ENCODE peak calls at places on chromosomes 1 and 21, in four cellular contexts. One of them, this sample, is unnamed.

GRCh38 chr1:41102208-41102607 is 80.7 kb upstream of the SLFNL1 start:
- DNase-seq in mesendoderm: no peak
- DNase-seq in H9: no peak
- DNase-seq in IMR-90: peak
- DNase-seq in this sample: no peak

GRCh38 chr1:205376739-205377138 is 20.0 kb upstream of the KLHDC8A start:
- DNase-seq in H9: no peak
- DNase-seq in mesendoderm: peak
- DNase-seq in IMR-90: no peak
- DNase-seq in this sample: no peak

GRCh38 chr21:17454315-17455027 is 58.4 kb upstream of the CXADR start:
- DNase-seq in H9: peak
- DNase-seq in mesendoderm: peak
- DNase-seq in IMR-90: peak
- DNase-seq in this sample: peak

GRCh38 chr1:12458571-12458970 is 159.4 kb downstream of the DHRS3 start:
- DNase-seq in H9: no peak
- DNase-seq in mesendoderm: no peak
- DNase-seq in IMR-90: no peak
- DNase-seq in this sample: no peak

GRCh38 chr1:31571340-31572295 is 4.7 kb upstream of the TINAGL1 start:
- DNase-seq in H9: no peak
- DNase-seq in IMR-90: no peak
- DNase-seq in mesendoderm: no peak
- DNase-seq in this sample: peak

GRCh38 chr1:91697322-91698260 is 188.4 kb downstream of the TGFBR3 start:
- DNase-seq in IMR-90: peak
- DNase-seq in mesendoderm: no peak
- DNase-seq in H9: no peak
- DNase-seq in this sample: no peak

GRCh38 chr1:42456754-42457089 is 379 bp downstream of the PPCS start:
- DNase-seq in IMR-90: peak
- DNase-seq in H9: peak
- DNase-seq in mesendoderm: peak
- DNase-seq in this sample: peak

GRCh38 chr1:11341881-11342552 is 69.0 kb downstream of the UBIAD1 start:
- DNase-seq in H9: no peak
- DNase-seq in IMR-90: peak
- DNase-seq in mesendoderm: no peak
- DNase-seq in this sample: no peak

GRCh38 chr21:45534591-45535331 is 7.5 kb downstream of the SLC19A1 start:
- DNase-seq in IMR-90: no peak
- DNase-seq in mesendoderm: no peak
- DNase-seq in H9: no peak
- DNase-seq in this sample: peak

GRCh38 chr1:154923695-154924094 is 12.8 kb downstream of the PMVK start:
- DNase-seq in H9: no peak
- DNase-seq in mesendoderm: no peak
- DNase-seq in IMR-90: no peak
- DNase-seq in this sample: no peak

GRCh38 chr1:228102791-228103620 is at the start of gene C1orf35:
- DNase-seq in mesendoderm: peak
- DNase-seq in IMR-90: peak
- DNase-seq in H9: peak
- DNase-seq in this sample: peak
- H3K18ac ChIP-seq in mesendoderm: peak
- H3K18ac ChIP-seq in IMR-90: no peak
- H3K18ac ChIP-seq in H9: peak
- H3K18ac ChIP-seq in this sample: peak

GRCh38 chr1:2124446-2125198 is 70.0 kb downstream of the FAAP20 start:
- DNase-seq in mesendoderm: no peak
- DNase-seq in IMR-90: no peak
- DNase-seq in H9: no peak
- DNase-seq in this sample: no peak
- H3K23ac ChIP-seq in mesendoderm: no peak
- H3K23ac ChIP-seq in IMR-90: no peak
- H3K23ac ChIP-seq in H9: no peak
- H3K23ac ChIP-seq in this sample: no peak

GRCh38 chr1:229913491-229913890 is 153.5 kb upstream of the GALNT2 start:
- DNase-seq in H9: no peak
- DNase-seq in IMR-90: no peak
- DNase-seq in mesendoderm: no peak
- DNase-seq in this sample: no peak

GRCh38 chr1:229905031-229905545 is 161.9 kb upstream of the GALNT2 start:
- DNase-seq in mesendoderm: no peak
- DNase-seq in H9: no peak
- DNase-seq in IMR-90: no peak
- DNase-seq in this sample: no peak

GRCh38 chr1:229905652-229906051 is 161.4 kb upstream of the GALNT2 start:
- DNase-seq in mesendoderm: no peak
- DNase-seq in IMR-90: no peak
- DNase-seq in H9: no peak
- DNase-seq in this sample: no peak

DNA sequence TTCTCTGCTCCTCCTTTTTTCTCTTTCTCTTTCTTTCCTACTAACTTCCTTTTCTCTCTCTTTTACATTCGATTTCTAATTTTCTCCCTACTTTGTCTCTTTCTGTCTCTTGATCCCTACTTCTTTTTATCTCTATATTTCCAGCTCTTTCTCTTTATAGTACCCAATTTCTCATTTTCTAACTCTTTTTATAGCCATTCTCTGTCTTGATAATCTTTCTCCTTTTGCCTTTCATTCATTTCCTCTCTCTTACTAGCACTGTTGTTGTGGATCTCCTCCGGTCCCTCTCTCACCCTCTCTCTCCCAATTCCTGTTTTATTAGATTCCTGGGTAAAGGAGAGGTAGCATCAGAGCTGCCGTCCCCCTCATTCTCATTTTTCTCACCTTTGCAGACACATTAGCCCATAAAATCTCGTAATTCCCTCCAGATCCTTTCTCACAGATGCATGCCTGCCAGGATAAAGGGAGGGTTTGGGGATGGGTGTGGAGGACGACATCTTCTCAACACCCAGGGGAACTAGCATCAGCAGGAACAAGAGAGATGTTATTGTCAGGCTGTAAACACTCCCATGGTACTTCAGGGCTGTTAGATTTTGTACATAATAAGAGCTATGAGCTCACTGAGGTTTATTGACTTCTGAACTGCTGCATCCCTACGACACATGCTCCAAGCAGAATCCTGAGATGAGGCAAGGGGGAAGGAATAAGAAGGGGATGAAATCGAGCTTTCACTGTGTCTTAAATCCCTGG is 159.0 kb upstream of the GALNT2 start:
- DNase-seq in H9: no peak
- DNase-seq in mesendoderm: no peak
- DNase-seq in IMR-90: no peak
- DNase-seq in this sample: no peak
- H3K4me2 ChIP-seq in H9: no peak
- H3K4me2 ChIP-seq in mesendoderm: no peak
- H3K4me2 ChIP-seq in IMR-90: no peak
- H3K4me2 ChIP-seq in this sample: no peak

DNA sequence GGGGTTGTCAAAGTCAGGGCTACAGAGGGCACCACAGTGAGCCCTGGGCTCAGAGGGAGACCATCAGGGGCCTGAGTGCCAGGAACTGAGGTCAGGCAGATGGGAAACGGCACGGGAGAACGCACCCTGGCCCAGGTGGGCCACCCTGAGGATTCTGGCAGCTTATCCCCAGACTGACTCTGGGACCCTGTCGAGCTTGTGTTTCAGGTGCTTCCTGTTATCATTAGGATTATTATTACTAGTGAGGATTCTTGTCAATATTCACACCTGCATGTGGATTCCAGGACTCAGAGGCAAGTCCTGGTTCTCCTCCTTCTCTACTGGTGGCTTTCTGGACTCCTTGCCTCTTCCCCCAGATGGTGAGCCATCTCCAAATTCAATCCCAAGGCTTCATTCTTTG is 15.2 kb downstream of the VSIG8 start:
- DNase-seq in mesendoderm: no peak
- DNase-seq in IMR-90: no peak
- DNase-seq in H9: no peak
- DNase-seq in this sample: peak
- H3K18ac ChIP-seq in mesendoderm: no peak
- H3K18ac ChIP-seq in IMR-90: no peak
- H3K18ac ChIP-seq in H9: no peak
- H3K18ac ChIP-seq in this sample: no peak

GRCh38 chr21:42807938-42808613 is 71.3 kb downstream of the WDR4 start:
- DNase-seq in H9: peak
- DNase-seq in IMR-90: no peak
- DNase-seq in mesendoderm: peak
- DNase-seq in this sample: no peak

GRCh38 chr21:42806489-42807140 is 72.7 kb downstream of the WDR4 start:
- DNase-seq in mesendoderm: peak
- DNase-seq in IMR-90: no peak
- DNase-seq in H9: peak
- DNase-seq in this sample: peak

GRCh38 chr21:42811960-42812359 is 67.4 kb downstream of the WDR4 start:
- DNase-seq in mesendoderm: no peak
- DNase-seq in IMR-90: no peak
- DNase-seq in H9: no peak
- DNase-seq in this sample: no peak

GRCh38 chr21:42809577-42810440 is 69.5 kb downstream of the WDR4 start:
- DNase-seq in IMR-90: no peak
- DNase-seq in mesendoderm: no peak
- DNase-seq in H9: no peak
- DNase-seq in this sample: no peak

DNA sequence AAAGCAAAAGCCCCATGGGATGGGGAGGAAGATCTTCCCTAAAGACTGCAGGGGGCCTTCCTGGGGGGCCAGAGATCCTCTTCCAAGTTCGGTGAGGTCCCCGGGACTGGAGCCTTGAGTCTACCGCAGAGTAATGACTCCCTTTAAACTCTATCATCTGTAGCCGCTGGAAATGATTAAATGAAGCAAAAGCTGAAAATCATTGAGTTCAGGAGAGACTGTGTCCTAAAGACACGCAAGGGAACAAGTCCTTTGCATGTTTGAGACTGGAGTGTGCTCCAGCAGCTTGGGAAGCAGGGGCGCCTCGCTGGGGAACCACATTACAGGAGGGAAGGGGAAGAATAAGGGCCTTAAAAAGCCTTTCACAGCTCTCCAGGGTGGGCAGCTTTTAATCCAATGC is 70.2 kb downstream of the WDR4 start:
- DNase-seq in mesendoderm: no peak
- DNase-seq in IMR-90: no peak
- DNase-seq in H9: no peak
- DNase-seq in this sample: no peak
- H3K23ac ChIP-seq in mesendoderm: no peak
- H3K23ac ChIP-seq in IMR-90: no peak
- H3K23ac ChIP-seq in H9: no peak
- H3K23ac ChIP-seq in this sample: no peak

GRCh38 chr1:54325705-54326461 is 80.3 kb downstream of the SSBP3 start:
- DNase-seq in H9: no peak
- DNase-seq in mesendoderm: peak
- DNase-seq in IMR-90: no peak
- DNase-seq in this sample: no peak

GRCh38 chr1:54328117-54328636 is 78.0 kb downstream of the SSBP3 start:
- DNase-seq in IMR-90: peak
- DNase-seq in H9: no peak
- DNase-seq in mesendoderm: no peak
- DNase-seq in this sample: peak

GRCh38 chr1:54329337-54329954 is 76.7 kb downstream of the SSBP3 start:
- DNase-seq in IMR-90: no peak
- DNase-seq in mesendoderm: peak
- DNase-seq in H9: no peak
- DNase-seq in this sample: no peak

GRCh38 chr1:54326577-54327385 is 79.4 kb downstream of the SSBP3 start:
- DNase-seq in IMR-90: peak
- DNase-seq in mesendoderm: no peak
- DNase-seq in H9: no peak
- DNase-seq in this sample: no peak

GRCh38 chr1:54327386-54328116 is 78.6 kb downstream of the SSBP3 start:
- DNase-seq in H9: no peak
- DNase-seq in IMR-90: peak
- DNase-seq in mesendoderm: no peak
- DNase-seq in this sample: peak
- H3K4me2 ChIP-seq in H9: peak
- H3K4me2 ChIP-seq in IMR-90: peak
- H3K4me2 ChIP-seq in mesendoderm: no peak
- H3K4me2 ChIP-seq in this sample: no peak

GRCh38 chr1:22567994-22568393 is 4.7 kb downstream of the EPHA8 start:
- DNase-seq in H9: no peak
- DNase-seq in mesendoderm: no peak
- DNase-seq in IMR-90: no peak
- DNase-seq in this sample: no peak

GRCh38 chr1:22570140-22570909 is 7.0 kb downstream of the EPHA8 start:
- DNase-seq in mesendoderm: no peak
- DNase-seq in H9: no peak
- DNase-seq in IMR-90: no peak
- DNase-seq in this sample: no peak

GRCh38 chr1:22567176-22567575 is 3.9 kb downstream of the EPHA8 start:
- DNase-seq in H9: no peak
- DNase-seq in IMR-90: no peak
- DNase-seq in mesendoderm: no peak
- DNase-seq in this sample: no peak

GRCh38 chr1:22572778-22573177 is 9.5 kb downstream of the EPHA8 start:
- DNase-seq in IMR-90: no peak
- DNase-seq in mesendoderm: no peak
- DNase-seq in H9: no peak
- DNase-seq in this sample: no peak

GRCh38 chr1:22569269-22569668 is 6.0 kb downstream of the EPHA8 start:
- DNase-seq in mesendoderm: no peak
- DNase-seq in IMR-90: no peak
- DNase-seq in H9: no peak
- DNase-seq in this sample: no peak
- H3K18ac ChIP-seq in mesendoderm: no peak
- H3K18ac ChIP-seq in IMR-90: no peak
- H3K18ac ChIP-seq in H9: no peak
- H3K18ac ChIP-seq in this sample: no peak

DNA sequence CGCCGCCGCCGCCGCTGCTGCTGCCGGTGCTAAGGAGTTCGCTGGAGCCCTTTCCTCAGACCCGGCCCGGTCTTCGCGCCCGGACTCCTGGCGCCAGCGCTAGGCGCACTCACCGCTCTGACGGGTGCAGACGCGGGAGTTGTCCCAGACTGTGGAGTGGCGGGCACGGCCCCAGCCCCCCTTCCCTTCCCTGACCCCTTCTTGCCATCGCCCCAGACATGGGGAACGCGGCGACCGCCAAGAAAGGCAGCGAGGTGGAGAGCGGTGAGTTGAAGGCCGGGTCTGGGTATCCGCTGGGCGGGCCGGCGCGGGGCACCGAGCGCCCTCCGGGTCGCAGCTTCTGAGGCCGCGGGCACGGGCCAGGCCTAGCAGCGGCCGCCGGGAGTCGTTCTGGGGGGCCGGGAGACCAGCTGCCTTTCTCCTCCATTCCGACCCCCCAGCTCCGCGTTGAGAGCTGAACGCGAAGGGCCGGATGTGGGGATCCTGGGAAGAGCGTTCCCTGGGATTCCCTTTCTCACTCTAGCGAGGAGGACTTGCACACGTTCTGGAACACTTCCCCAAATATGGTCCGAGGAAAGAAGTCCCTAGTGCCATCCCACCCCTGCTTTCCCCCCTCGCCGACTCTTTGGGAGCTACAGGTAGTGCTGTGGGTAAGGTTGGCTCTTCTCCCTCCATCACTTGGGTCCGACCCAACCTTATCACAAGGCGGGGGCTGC is 65.8 kb upstream of the PRKACB start:
- DNase-seq in mesendoderm: peak
- DNase-seq in H9: no peak
- DNase-seq in IMR-90: peak
- DNase-seq in this sample: no peak
- H3K23ac ChIP-seq in mesendoderm: peak
- H3K23ac ChIP-seq in H9: no peak
- H3K23ac ChIP-seq in IMR-90: peak
- H3K23ac ChIP-seq in this sample: no peak